ENCODE peak calls at places on chromosomes 4 and X, in five cellular contexts. One of them, this sample, is unnamed.

GRCh38 chr4:105631818-105632400 is 76.6 kb downstream of the INTS12 start:
- DNase-seq in endodermal cell: no peak
- DNase-seq in NCI-H2081: no peak
- DNase-seq in hepatocyte: no peak
- DNase-seq in stimulated activated naive B cell treated with anti-CD40 and anti-IgM and Interleukin-4, amounts not matched to agents 10 μg/mL and 1 μg/mL and 100 μg/mL, for 72 hours: no peak
- DNase-seq in this sample: no peak

GRCh38 chr4:68499021-68499420 is 51.8 kb downstream of the TMPRSS11E start:
- DNase-seq in endodermal cell: no peak
- DNase-seq in NCI-H2081: no peak
- DNase-seq in hepatocyte: peak
- DNase-seq in stimulated activated naive B cell treated with anti-CD40 and anti-IgM and Interleukin-4, amounts not matched to agents 10 μg/mL and 1 μg/mL and 100 μg/mL, for 72 hours: no peak
- DNase-seq in this sample: no peak

GRCh38 chr4:1759818-1760223 is 33.3 kb upstream of the FGFR3 start:
- DNase-seq in endodermal cell: peak
- DNase-seq in NCI-H2081: no peak
- DNase-seq in hepatocyte: no peak
- DNase-seq in stimulated activated naive B cell treated with anti-CD40 and anti-IgM and Interleukin-4, amounts not matched to agents 10 μg/mL and 1 μg/mL and 100 μg/mL, for 72 hours: no peak
- DNase-seq in this sample: no peak

GRCh38 chr4:26995316-26995715 is 134.7 kb downstream of the STIM2 start:
- DNase-seq in endodermal cell: no peak
- DNase-seq in NCI-H2081: no peak
- DNase-seq in hepatocyte: no peak
- DNase-seq in stimulated activated naive B cell treated with anti-CD40 and anti-IgM and Interleukin-4, amounts not matched to agents 10 μg/mL and 1 μg/mL and 100 μg/mL, for 72 hours: no peak
- DNase-seq in this sample: no peak

GRCh38 chr4:76434901-76435688 is at the start of gene SHROOM3:
- DNase-seq in endodermal cell: peak
- DNase-seq in NCI-H2081: no peak
- DNase-seq in hepatocyte: no peak
- DNase-seq in stimulated activated naive B cell treated with anti-CD40 and anti-IgM and Interleukin-4, amounts not matched to agents 10 μg/mL and 1 μg/mL and 100 μg/mL, for 72 hours: no peak
- DNase-seq in this sample: no peak

GRCh38 chr4:119750771-119751170 is 122.2 kb upstream of the PDE5A start:
- DNase-seq in endodermal cell: no peak
- DNase-seq in NCI-H2081: no peak
- DNase-seq in hepatocyte: no peak
- DNase-seq in stimulated activated naive B cell treated with anti-CD40 and anti-IgM and Interleukin-4, amounts not matched to agents 10 μg/mL and 1 μg/mL and 100 μg/mL, for 72 hours: no peak
- DNase-seq in this sample: no peak

GRCh38 chrX:74232859-74233258 is 71.1 kb upstream of the ZCCHC13 start:
- DNase-seq in endodermal cell: no peak
- DNase-seq in NCI-H2081: peak
- DNase-seq in hepatocyte: no peak
- DNase-seq in stimulated activated naive B cell treated with anti-CD40 and anti-IgM and Interleukin-4, amounts not matched to agents 10 μg/mL and 1 μg/mL and 100 μg/mL, for 72 hours: no peak
- DNase-seq in this sample: no peak

GRCh38 chrX:132266583-132267355 is 47.5 kb upstream of the RAP2C start:
- DNase-seq in endodermal cell: no peak
- DNase-seq in NCI-H2081: no peak
- DNase-seq in hepatocyte: peak
- DNase-seq in stimulated activated naive B cell treated with anti-CD40 and anti-IgM and Interleukin-4, amounts not matched to agents 10 μg/mL and 1 μg/mL and 100 μg/mL, for 72 hours: no peak
- DNase-seq in this sample: no peak

GRCh38 chr4:186554485-186554884 is 882 bp downstream of the MTNR1A start:
- DNase-seq in endodermal cell: peak
- DNase-seq in NCI-H2081: peak
- DNase-seq in hepatocyte: peak
- DNase-seq in stimulated activated naive B cell treated with anti-CD40 and anti-IgM and Interleukin-4, amounts not matched to agents 10 μg/mL and 1 μg/mL and 100 μg/mL, for 72 hours: no peak
- DNase-seq in this sample: no peak

GRCh38 chr4:162408309-162408708 is 244.5 kb upstream of the FSTL5 start:
- DNase-seq in endodermal cell: no peak
- DNase-seq in NCI-H2081: no peak
- DNase-seq in hepatocyte: no peak
- DNase-seq in stimulated activated naive B cell treated with anti-CD40 and anti-IgM and Interleukin-4, amounts not matched to agents 10 μg/mL and 1 μg/mL and 100 μg/mL, for 72 hours: no peak
- DNase-seq in this sample: peak

GRCh38 chr4:46839128-46839527 is 69.9 kb downstream of the COX7B2 start:
- DNase-seq in endodermal cell: peak
- DNase-seq in NCI-H2081: no peak
- DNase-seq in hepatocyte: no peak
- DNase-seq in stimulated activated naive B cell treated with anti-CD40 and anti-IgM and Interleukin-4, amounts not matched to agents 10 μg/mL and 1 μg/mL and 100 μg/mL, for 72 hours: no peak
- DNase-seq in this sample: no peak

GRCh38 chr4:119506761-119507160 is 121.8 kb downstream of the PDE5A start:
- DNase-seq in endodermal cell: no peak
- DNase-seq in NCI-H2081: no peak
- DNase-seq in hepatocyte: no peak
- DNase-seq in stimulated activated naive B cell treated with anti-CD40 and anti-IgM and Interleukin-4, amounts not matched to agents 10 μg/mL and 1 μg/mL and 100 μg/mL, for 72 hours: no peak
- DNase-seq in this sample: no peak

GRCh38 chr4:6763330-6763851 is 19.1 kb upstream of the KIAA0232 start:
- DNase-seq in endodermal cell: peak
- DNase-seq in NCI-H2081: no peak
- DNase-seq in hepatocyte: no peak
- DNase-seq in stimulated activated naive B cell treated with anti-CD40 and anti-IgM and Interleukin-4, amounts not matched to agents 10 μg/mL and 1 μg/mL and 100 μg/mL, for 72 hours: no peak
- DNase-seq in this sample: no peak

GRCh38 chr4:139849219-139849618 is 183.6 kb downstream of the MGST2 start:
- DNase-seq in endodermal cell: no peak
- DNase-seq in NCI-H2081: no peak
- DNase-seq in hepatocyte: no peak
- DNase-seq in stimulated activated naive B cell treated with anti-CD40 and anti-IgM and Interleukin-4, amounts not matched to agents 10 μg/mL and 1 μg/mL and 100 μg/mL, for 72 hours: no peak
- DNase-seq in this sample: no peak

GRCh38 chrX:20432048-20432447 is 165.3 kb upstream of the RPS6KA3 start:
- DNase-seq in endodermal cell: no peak
- DNase-seq in NCI-H2081: no peak
- DNase-seq in hepatocyte: no peak
- DNase-seq in stimulated activated naive B cell treated with anti-CD40 and anti-IgM and Interleukin-4, amounts not matched to agents 10 μg/mL and 1 μg/mL and 100 μg/mL, for 72 hours: no peak
- DNase-seq in this sample: no peak

GRCh38 chr4:122963222-122963621 is 40.8 kb upstream of the NUDT6 start:
- DNase-seq in endodermal cell: no peak
- DNase-seq in NCI-H2081: no peak
- DNase-seq in hepatocyte: no peak
- DNase-seq in stimulated activated naive B cell treated with anti-CD40 and anti-IgM and Interleukin-4, amounts not matched to agents 10 μg/mL and 1 μg/mL and 100 μg/mL, for 72 hours: no peak
- DNase-seq in this sample: no peak

GRCh38 chr4:98467627-98468072 is 190.8 kb downstream of the TSPAN5 start:
- DNase-seq in endodermal cell: peak
- DNase-seq in NCI-H2081: peak
- DNase-seq in hepatocyte: peak
- DNase-seq in stimulated activated naive B cell treated with anti-CD40 and anti-IgM and Interleukin-4, amounts not matched to agents 10 μg/mL and 1 μg/mL and 100 μg/mL, for 72 hours: peak
- DNase-seq in this sample: peak

GRCh38 chrX:2928127-2928582 is 984 bp downstream of the ARSD start:
- DNase-seq in endodermal cell: no peak
- DNase-seq in NCI-H2081: no peak
- DNase-seq in hepatocyte: no peak
- DNase-seq in stimulated activated naive B cell treated with anti-CD40 and anti-IgM and Interleukin-4, amounts not matched to agents 10 μg/mL and 1 μg/mL and 100 μg/mL, for 72 hours: no peak
- DNase-seq in this sample: no peak

GRCh38 chr4:109739547-109739946 is 9.7 kb upstream of the PLA2G12A start:
- DNase-seq in endodermal cell: no peak
- DNase-seq in NCI-H2081: no peak
- DNase-seq in hepatocyte: no peak
- DNase-seq in stimulated activated naive B cell treated with anti-CD40 and anti-IgM and Interleukin-4, amounts not matched to agents 10 μg/mL and 1 μg/mL and 100 μg/mL, for 72 hours: no peak
- DNase-seq in this sample: no peak

GRCh38 chr4:74531952-74532794 is 87.2 kb downstream of the AREG start:
- DNase-seq in endodermal cell: peak
- DNase-seq in NCI-H2081: no peak
- DNase-seq in hepatocyte: peak
- DNase-seq in stimulated activated naive B cell treated with anti-CD40 and anti-IgM and Interleukin-4, amounts not matched to agents 10 μg/mL and 1 μg/mL and 100 μg/mL, for 72 hours: peak
- DNase-seq in this sample: no peak

GRCh38 chr4:29423836-29424721 is 1296.1 kb upstream of the PCDH7 start:
- DNase-seq in endodermal cell: no peak
- DNase-seq in NCI-H2081: no peak
- DNase-seq in hepatocyte: peak
- DNase-seq in stimulated activated naive B cell treated with anti-CD40 and anti-IgM and Interleukin-4, amounts not matched to agents 10 μg/mL and 1 μg/mL and 100 μg/mL, for 72 hours: no peak
- DNase-seq in this sample: no peak

GRCh38 chr4:189507060-189507459 is 433.6 kb upstream of the FRG1 start:
- DNase-seq in endodermal cell: no peak
- DNase-seq in NCI-H2081: no peak
- DNase-seq in hepatocyte: no peak
- DNase-seq in stimulated activated naive B cell treated with anti-CD40 and anti-IgM and Interleukin-4, amounts not matched to agents 10 μg/mL and 1 μg/mL and 100 μg/mL, for 72 hours: no peak
- DNase-seq in this sample: no peak

GRCh38 chrX:95058815-95059214 is 1384.8 kb downstream of the FAM133A start:
- DNase-seq in endodermal cell: no peak
- DNase-seq in NCI-H2081: no peak
- DNase-seq in hepatocyte: no peak
- DNase-seq in stimulated activated naive B cell treated with anti-CD40 and anti-IgM and Interleukin-4, amounts not matched to agents 10 μg/mL and 1 μg/mL and 100 μg/mL, for 72 hours: no peak
- DNase-seq in this sample: no peak

GRCh38 chrX:33357606-33358005 is 146.3 kb upstream of the DMD start:
- DNase-seq in endodermal cell: no peak
- DNase-seq in NCI-H2081: no peak
- DNase-seq in hepatocyte: no peak
- DNase-seq in stimulated activated naive B cell treated with anti-CD40 and anti-IgM and Interleukin-4, amounts not matched to agents 10 μg/mL and 1 μg/mL and 100 μg/mL, for 72 hours: no peak
- DNase-seq in this sample: no peak

GRCh38 chrX:46327229-46328081 is 217.8 kb downstream of the ZNF674 start:
- DNase-seq in endodermal cell: peak
- DNase-seq in NCI-H2081: no peak
- DNase-seq in hepatocyte: peak
- DNase-seq in stimulated activated naive B cell treated with anti-CD40 and anti-IgM and Interleukin-4, amounts not matched to agents 10 μg/mL and 1 μg/mL and 100 μg/mL, for 72 hours: no peak
- DNase-seq in this sample: no peak

GRCh38 chr4:10084651-10085320 is 31.8 kb downstream of the WDR1 start:
- DNase-seq in endodermal cell: no peak
- DNase-seq in NCI-H2081: no peak
- DNase-seq in hepatocyte: no peak
- DNase-seq in stimulated activated naive B cell treated with anti-CD40 and anti-IgM and Interleukin-4, amounts not matched to agents 10 μg/mL and 1 μg/mL and 100 μg/mL, for 72 hours: no peak
- DNase-seq in this sample: no peak

GRCh38 chrX:24026403-24026801 is 584 bp downstream of the KLHL15 start:
- DNase-seq in endodermal cell: peak
- DNase-seq in NCI-H2081: no peak
- DNase-seq in hepatocyte: peak
- DNase-seq in stimulated activated naive B cell treated with anti-CD40 and anti-IgM and Interleukin-4, amounts not matched to agents 10 μg/mL and 1 μg/mL and 100 μg/mL, for 72 hours: no peak
- DNase-seq in this sample: no peak

GRCh38 chr4:110020139-110020538 is 107.5 kb downstream of the EGF start:
- DNase-seq in endodermal cell: peak
- DNase-seq in NCI-H2081: no peak
- DNase-seq in hepatocyte: no peak
- DNase-seq in stimulated activated naive B cell treated with anti-CD40 and anti-IgM and Interleukin-4, amounts not matched to agents 10 μg/mL and 1 μg/mL and 100 μg/mL, for 72 hours: no peak
- DNase-seq in this sample: no peak

GRCh38 chr4:147491076-147491475 is 10.2 kb downstream of the EDNRA start:
- DNase-seq in endodermal cell: no peak
- DNase-seq in NCI-H2081: no peak
- DNase-seq in hepatocyte: no peak
- DNase-seq in stimulated activated naive B cell treated with anti-CD40 and anti-IgM and Interleukin-4, amounts not matched to agents 10 μg/mL and 1 μg/mL and 100 μg/mL, for 72 hours: no peak
- DNase-seq in this sample: no peak

GRCh38 chrX:137352101-137352660 is 213.7 kb upstream of the ZIC3 start:
- DNase-seq in endodermal cell: peak
- DNase-seq in NCI-H2081: no peak
- DNase-seq in hepatocyte: no peak
- DNase-seq in stimulated activated naive B cell treated with anti-CD40 and anti-IgM and Interleukin-4, amounts not matched to agents 10 μg/mL and 1 μg/mL and 100 μg/mL, for 72 hours: no peak
- DNase-seq in this sample: no peak

GRCh38 chr4:174522183-174523002 is at the start of gene HPGD:
- DNase-seq in endodermal cell: peak
- DNase-seq in NCI-H2081: peak
- DNase-seq in hepatocyte: peak
- DNase-seq in stimulated activated naive B cell treated with anti-CD40 and anti-IgM and Interleukin-4, amounts not matched to agents 10 μg/mL and 1 μg/mL and 100 μg/mL, for 72 hours: peak
- DNase-seq in this sample: peak

GRCh38 chrX:70439016-70439415 is 5.6 kb upstream of the DLG3 start:
- DNase-seq in endodermal cell: no peak
- DNase-seq in NCI-H2081: no peak
- DNase-seq in hepatocyte: no peak
- DNase-seq in stimulated activated naive B cell treated with anti-CD40 and anti-IgM and Interleukin-4, amounts not matched to agents 10 μg/mL and 1 μg/mL and 100 μg/mL, for 72 hours: no peak
- DNase-seq in this sample: no peak

GRCh38 chrX:8504451-8504850 is 39.8 kb downstream of the VCX3B start:
- DNase-seq in endodermal cell: no peak
- DNase-seq in NCI-H2081: no peak
- DNase-seq in hepatocyte: peak
- DNase-seq in stimulated activated naive B cell treated with anti-CD40 and anti-IgM and Interleukin-4, amounts not matched to agents 10 μg/mL and 1 μg/mL and 100 μg/mL, for 72 hours: no peak
- DNase-seq in this sample: no peak

This sample was measured in CD4-positive, alpha-beta memory T cell.